ENCODE peak calls at places on chromosome 7, in nine cellular contexts. One of them, this sample, is unnamed.
A peak's percentile ranks its signal among the peaks of the same experiment; 100 is the strongest.

GRCh38 chr7:146655928-146656797 is 539.6 kb downstream of the CNTNAP2 start:
- DNase-seq in effector CD8-positive, alpha-beta T cell: no peak
- DNase-seq in PC-3: peak; percentile 55
- DNase-seq in cardiac muscle cell: no peak
- DNase-seq in MCF 10A: no peak
- DNase-seq in ELF-1: no peak
- DNase-seq in ACHN: no peak
- DNase-seq in non-pigmented ciliary epithelial cell: no peak
- DNase-seq in NCI-H1105 treated with DMSO at 0.1 percent for 48 hours: peak; percentile 98
- DNase-seq in this sample: no peak

GRCh38 chr7:93799750-93800357 is 90.7 kb downstream of the TFPI2 start:
- DNase-seq in ACHN: peak; percentile 55
- DNase-seq in non-pigmented ciliary epithelial cell: no peak
- DNase-seq in effector CD8-positive, alpha-beta T cell: no peak
- DNase-seq in ELF-1: no peak
- DNase-seq in cardiac muscle cell: peak; percentile 55
- DNase-seq in PC-3: peak; percentile 51
- DNase-seq in MCF 10A: peak; percentile 34
- DNase-seq in NCI-H1105 treated with DMSO at 0.1 percent for 48 hours: no peak
- DNase-seq in this sample: no peak

GRCh38 chr7:100859856-100860255 is 7.3 kb upstream of the TRIP6 start:
- DNase-seq in cardiac muscle cell: no peak
- DNase-seq in non-pigmented ciliary epithelial cell: no peak
- DNase-seq in effector CD8-positive, alpha-beta T cell: no peak
- DNase-seq in NCI-H1105 treated with DMSO at 0.1 percent for 48 hours: no peak
- DNase-seq in ACHN: no peak
- DNase-seq in MCF 10A: no peak
- DNase-seq in ELF-1: no peak
- DNase-seq in PC-3: no peak
- DNase-seq in this sample: no peak

GRCh38 chr7:39539816-39540215 is 26.4 kb upstream of the YAE1 start:
- DNase-seq in ACHN: no peak
- DNase-seq in ELF-1: peak; percentile 21
- DNase-seq in effector CD8-positive, alpha-beta T cell: no peak
- DNase-seq in NCI-H1105 treated with DMSO at 0.1 percent for 48 hours: no peak
- DNase-seq in MCF 10A: no peak
- DNase-seq in cardiac muscle cell: no peak
- DNase-seq in non-pigmented ciliary epithelial cell: no peak
- DNase-seq in PC-3: no peak
- DNase-seq in this sample: no peak

GRCh38 chr7:55641811-55642210 is 69.5 kb upstream of the VOPP1 start:
- DNase-seq in ACHN: no peak
- DNase-seq in MCF 10A: no peak
- DNase-seq in effector CD8-positive, alpha-beta T cell: no peak
- DNase-seq in PC-3: peak; percentile 21
- DNase-seq in non-pigmented ciliary epithelial cell: no peak
- DNase-seq in cardiac muscle cell: no peak
- DNase-seq in ELF-1: no peak
- DNase-seq in NCI-H1105 treated with DMSO at 0.1 percent for 48 hours: no peak
- DNase-seq in this sample: no peak

GRCh38 chr7:16630654-16631053 is 14.9 kb downstream of the ANKMY2 start:
- DNase-seq in cardiac muscle cell: no peak
- DNase-seq in PC-3: no peak
- DNase-seq in ACHN: no peak
- DNase-seq in non-pigmented ciliary epithelial cell: no peak
- DNase-seq in ELF-1: peak; percentile 34
- DNase-seq in effector CD8-positive, alpha-beta T cell: no peak
- DNase-seq in MCF 10A: no peak
- DNase-seq in NCI-H1105 treated with DMSO at 0.1 percent for 48 hours: no peak
- DNase-seq in this sample: no peak

GRCh38 chr7:100210803-100211202 is 8.9 kb upstream of the PVRIG start:
- DNase-seq in non-pigmented ciliary epithelial cell: no peak
- DNase-seq in MCF 10A: no peak
- DNase-seq in effector CD8-positive, alpha-beta T cell: no peak
- DNase-seq in PC-3: no peak
- DNase-seq in ELF-1: no peak
- DNase-seq in cardiac muscle cell: no peak
- DNase-seq in NCI-H1105 treated with DMSO at 0.1 percent for 48 hours: no peak
- DNase-seq in ACHN: no peak
- DNase-seq in this sample: no peak

GRCh38 chr7:124671976-124672375 is 93.6 kb downstream of the GPR37 start:
- DNase-seq in cardiac muscle cell: no peak
- DNase-seq in effector CD8-positive, alpha-beta T cell: no peak
- DNase-seq in NCI-H1105 treated with DMSO at 0.1 percent for 48 hours: peak; percentile 56
- DNase-seq in non-pigmented ciliary epithelial cell: no peak
- DNase-seq in PC-3: peak; percentile 27
- DNase-seq in ACHN: no peak
- DNase-seq in ELF-1: no peak
- DNase-seq in MCF 10A: peak; percentile 72
- DNase-seq in this sample: no peak

GRCh38 chr7:23852988-23853387 is 143.0 kb downstream of the STK31 start:
- DNase-seq in NCI-H1105 treated with DMSO at 0.1 percent for 48 hours: no peak
- DNase-seq in PC-3: no peak
- DNase-seq in ACHN: no peak
- DNase-seq in cardiac muscle cell: peak; percentile 6
- DNase-seq in non-pigmented ciliary epithelial cell: no peak
- DNase-seq in ELF-1: no peak
- DNase-seq in MCF 10A: no peak
- DNase-seq in effector CD8-positive, alpha-beta T cell: no peak
- DNase-seq in this sample: no peak

GRCh38 chr7:38169862-38170261 is 8.2 kb upstream of the STARD3NL start:
- DNase-seq in MCF 10A: peak; percentile 54
- DNase-seq in cardiac muscle cell: peak; percentile 45
- DNase-seq in effector CD8-positive, alpha-beta T cell: no peak
- DNase-seq in ACHN: peak; percentile 72
- DNase-seq in non-pigmented ciliary epithelial cell: peak; percentile 45
- DNase-seq in ELF-1: no peak
- DNase-seq in PC-3: peak; percentile 81
- DNase-seq in NCI-H1105 treated with DMSO at 0.1 percent for 48 hours: no peak
- DNase-seq in this sample: no peak

GRCh38 chr7:76023002-76023401 is 24.8 kb downstream of the STYXL1 start:
- DNase-seq in PC-3: no peak
- DNase-seq in MCF 10A: no peak
- DNase-seq in non-pigmented ciliary epithelial cell: no peak
- DNase-seq in effector CD8-positive, alpha-beta T cell: no peak
- DNase-seq in NCI-H1105 treated with DMSO at 0.1 percent for 48 hours: no peak
- DNase-seq in ELF-1: no peak
- DNase-seq in ACHN: no peak
- DNase-seq in cardiac muscle cell: no peak
- DNase-seq in this sample: no peak

GRCh38 chr7:105141068-105141467 is 127.1 kb downstream of the KMT2E start:
- DNase-seq in ACHN: peak; percentile 44
- DNase-seq in ELF-1: peak; percentile 56
- DNase-seq in non-pigmented ciliary epithelial cell: no peak
- DNase-seq in NCI-H1105 treated with DMSO at 0.1 percent for 48 hours: peak; percentile 31
- DNase-seq in MCF 10A: peak; percentile 18
- DNase-seq in cardiac muscle cell: peak; percentile 60
- DNase-seq in PC-3: peak; percentile 27
- DNase-seq in effector CD8-positive, alpha-beta T cell: no peak
- DNase-seq in this sample: no peak

GRCh38 chr7:101163281-101164070 is 1.9 kb downstream of the VGF start:
- DNase-seq in effector CD8-positive, alpha-beta T cell: no peak
- DNase-seq in ACHN: peak; percentile 89
- DNase-seq in PC-3: peak; percentile 47
- DNase-seq in NCI-H1105 treated with DMSO at 0.1 percent for 48 hours: peak; percentile 54
- DNase-seq in MCF 10A: peak; percentile 66
- DNase-seq in cardiac muscle cell: no peak
- DNase-seq in non-pigmented ciliary epithelial cell: no peak
- DNase-seq in ELF-1: peak; percentile 75
- DNase-seq in this sample: no peak

GRCh38 chr7:22572937-22573336 is 72.9 kb upstream of the STEAP1B start:
- DNase-seq in PC-3: peak; percentile 98
- DNase-seq in effector CD8-positive, alpha-beta T cell: no peak
- DNase-seq in cardiac muscle cell: no peak
- DNase-seq in ACHN: peak; percentile 47
- DNase-seq in ELF-1: peak; percentile 82
- DNase-seq in non-pigmented ciliary epithelial cell: peak; percentile 96
- DNase-seq in MCF 10A: peak; percentile 28
- DNase-seq in NCI-H1105 treated with DMSO at 0.1 percent for 48 hours: no peak
- DNase-seq in this sample: no peak

GRCh38 chr7:128247640-128248194 is 6.6 kb downstream of the LEP start:
- DNase-seq in PC-3: peak; percentile 40
- DNase-seq in cardiac muscle cell: peak; percentile 52
- DNase-seq in ACHN: peak; percentile 38
- DNase-seq in MCF 10A: peak; percentile 58
- DNase-seq in ELF-1: no peak
- DNase-seq in NCI-H1105 treated with DMSO at 0.1 percent for 48 hours: no peak
- DNase-seq in non-pigmented ciliary epithelial cell: no peak
- DNase-seq in effector CD8-positive, alpha-beta T cell: no peak
- DNase-seq in this sample: no peak

GRCh38 chr7:55280031-55280454 is 85.1 kb upstream of the LANCL2 start:
- DNase-seq in ACHN: peak; percentile 86
- DNase-seq in non-pigmented ciliary epithelial cell: no peak
- DNase-seq in ELF-1: peak; percentile 84
- DNase-seq in MCF 10A: peak; percentile 74
- DNase-seq in effector CD8-positive, alpha-beta T cell: peak; percentile 24
- DNase-seq in PC-3: peak; percentile 83
- DNase-seq in NCI-H1105 treated with DMSO at 0.1 percent for 48 hours: peak; percentile 70
- DNase-seq in cardiac muscle cell: peak; percentile 81
- DNase-seq in this sample: no peak

GRCh38 chr7:137951700-137952099 is 50.2 kb downstream of the CREB3L2 start:
- DNase-seq in non-pigmented ciliary epithelial cell: no peak
- DNase-seq in PC-3: no peak
- DNase-seq in MCF 10A: no peak
- DNase-seq in NCI-H1105 treated with DMSO at 0.1 percent for 48 hours: no peak
- DNase-seq in effector CD8-positive, alpha-beta T cell: no peak
- DNase-seq in ACHN: no peak
- DNase-seq in ELF-1: no peak
- DNase-seq in cardiac muscle cell: no peak
- DNase-seq in this sample: no peak

GRCh38 chr7:138116156-138116555 is 39.9 kb downstream of the AKR1D1 start:
- DNase-seq in MCF 10A: peak; percentile 39
- DNase-seq in ACHN: peak; percentile 72
- DNase-seq in NCI-H1105 treated with DMSO at 0.1 percent for 48 hours: no peak
- DNase-seq in effector CD8-positive, alpha-beta T cell: no peak
- DNase-seq in cardiac muscle cell: peak; percentile 92
- DNase-seq in non-pigmented ciliary epithelial cell: peak; percentile 73
- DNase-seq in PC-3: peak; percentile 68
- DNase-seq in ELF-1: peak; percentile 72
- DNase-seq in this sample: peak; percentile 91

GRCh38 chr7:156691764-156692163 is 51.2 kb downstream of the RNF32 start:
- DNase-seq in PC-3: no peak
- DNase-seq in cardiac muscle cell: no peak
- DNase-seq in MCF 10A: no peak
- DNase-seq in ACHN: no peak
- DNase-seq in non-pigmented ciliary epithelial cell: no peak
- DNase-seq in NCI-H1105 treated with DMSO at 0.1 percent for 48 hours: no peak
- DNase-seq in effector CD8-positive, alpha-beta T cell: no peak
- DNase-seq in ELF-1: no peak
- DNase-seq in this sample: no peak

GRCh38 chr7:15424468-15424867 is 137.3 kb downstream of the AGMO start:
- DNase-seq in cardiac muscle cell: no peak
- DNase-seq in non-pigmented ciliary epithelial cell: no peak
- DNase-seq in PC-3: no peak
- DNase-seq in effector CD8-positive, alpha-beta T cell: no peak
- DNase-seq in ACHN: no peak
- DNase-seq in NCI-H1105 treated with DMSO at 0.1 percent for 48 hours: no peak
- DNase-seq in MCF 10A: no peak
- DNase-seq in ELF-1: no peak
- DNase-seq in this sample: no peak

GRCh38 chr7:29588900-29589696 is 25.5 kb downstream of the PRR15 start:
- DNase-seq in ACHN: peak; percentile 52
- DNase-seq in non-pigmented ciliary epithelial cell: no peak
- DNase-seq in NCI-H1105 treated with DMSO at 0.1 percent for 48 hours: peak; percentile 32
- DNase-seq in PC-3: peak; percentile 65
- DNase-seq in ELF-1: peak; percentile 55
- DNase-seq in cardiac muscle cell: peak; percentile 61
- DNase-seq in effector CD8-positive, alpha-beta T cell: no peak
- DNase-seq in MCF 10A: peak; percentile 58
- DNase-seq in this sample: no peak

GRCh38 chr7:50265968-50266694 is 38.4 kb upstream of the IKZF1 start:
- DNase-seq in ACHN: no peak
- DNase-seq in non-pigmented ciliary epithelial cell: no peak
- DNase-seq in PC-3: no peak
- DNase-seq in effector CD8-positive, alpha-beta T cell: no peak
- DNase-seq in MCF 10A: no peak
- DNase-seq in NCI-H1105 treated with DMSO at 0.1 percent for 48 hours: no peak
- DNase-seq in cardiac muscle cell: no peak
- DNase-seq in ELF-1: no peak
- DNase-seq in this sample: no peak

GRCh38 chr7:35820858-35821257 is 20.0 kb downstream of the SEPTIN7 start:
- DNase-seq in PC-3: no peak
- DNase-seq in ELF-1: peak; percentile 11
- DNase-seq in cardiac muscle cell: no peak
- DNase-seq in NCI-H1105 treated with DMSO at 0.1 percent for 48 hours: no peak
- DNase-seq in MCF 10A: no peak
- DNase-seq in effector CD8-positive, alpha-beta T cell: no peak
- DNase-seq in ACHN: no peak
- DNase-seq in non-pigmented ciliary epithelial cell: no peak
- DNase-seq in this sample: no peak

GRCh38 chr7:5414876-5415275 is 8.8 kb downstream of the TNRC18 start:
- DNase-seq in effector CD8-positive, alpha-beta T cell: no peak
- DNase-seq in cardiac muscle cell: no peak
- DNase-seq in ACHN: no peak
- DNase-seq in non-pigmented ciliary epithelial cell: no peak
- DNase-seq in PC-3: no peak
- DNase-seq in ELF-1: peak; percentile 79
- DNase-seq in MCF 10A: no peak
- DNase-seq in NCI-H1105 treated with DMSO at 0.1 percent for 48 hours: no peak
- DNase-seq in this sample: no peak

GRCh38 chr7:105745681-105746330 is 130.6 kb downstream of the ATXN7L1 start:
- DNase-seq in NCI-H1105 treated with DMSO at 0.1 percent for 48 hours: no peak
- DNase-seq in MCF 10A: no peak
- DNase-seq in effector CD8-positive, alpha-beta T cell: no peak
- DNase-seq in non-pigmented ciliary epithelial cell: no peak
- DNase-seq in ELF-1: peak; percentile 44
- DNase-seq in cardiac muscle cell: no peak
- DNase-seq in ACHN: no peak
- DNase-seq in PC-3: no peak
- DNase-seq in this sample: no peak

GRCh38 chr7:159026271-159027047 is 118.2 kb downstream of the VIPR2 start:
- DNase-seq in cardiac muscle cell: no peak
- DNase-seq in NCI-H1105 treated with DMSO at 0.1 percent for 48 hours: no peak
- DNase-seq in PC-3: no peak
- DNase-seq in ELF-1: peak; percentile 52
- DNase-seq in effector CD8-positive, alpha-beta T cell: no peak
- DNase-seq in non-pigmented ciliary epithelial cell: no peak
- DNase-seq in MCF 10A: no peak
- DNase-seq in ACHN: no peak
- DNase-seq in this sample: no peak

GRCh38 chr7:132187869-132188789 is 388.1 kb downstream of the PLXNA4 start:
- DNase-seq in effector CD8-positive, alpha-beta T cell: no peak
- DNase-seq in NCI-H1105 treated with DMSO at 0.1 percent for 48 hours: no peak
- DNase-seq in PC-3: no peak
- DNase-seq in non-pigmented ciliary epithelial cell: no peak
- DNase-seq in MCF 10A: no peak
- DNase-seq in ACHN: no peak
- DNase-seq in ELF-1: peak; percentile 87
- DNase-seq in cardiac muscle cell: no peak
- DNase-seq in this sample: no peak

GRCh38 chr7:112204776-112205347 is 1.3 kb downstream of the DOCK4 start:
- DNase-seq in ACHN: peak; percentile 43
- DNase-seq in ELF-1: no peak
- DNase-seq in NCI-H1105 treated with DMSO at 0.1 percent for 48 hours: peak; percentile 29
- DNase-seq in non-pigmented ciliary epithelial cell: no peak
- DNase-seq in MCF 10A: peak; percentile 35
- DNase-seq in effector CD8-positive, alpha-beta T cell: no peak
- DNase-seq in cardiac muscle cell: peak; percentile 25
- DNase-seq in PC-3: peak; percentile 34
- DNase-seq in this sample: no peak

GRCh38 chr7:1569016-1569415 is 816 bp downstream of the PSMG3 start:
- DNase-seq in PC-3: peak; percentile 62
- DNase-seq in ACHN: peak; percentile 29
- DNase-seq in ELF-1: no peak
- DNase-seq in non-pigmented ciliary epithelial cell: no peak
- DNase-seq in NCI-H1105 treated with DMSO at 0.1 percent for 48 hours: no peak
- DNase-seq in effector CD8-positive, alpha-beta T cell: no peak
- DNase-seq in MCF 10A: peak; percentile 62
- DNase-seq in cardiac muscle cell: peak; percentile 27
- DNase-seq in this sample: no peak

GRCh38 chr7:159001811-159002210 is 142.9 kb downstream of the VIPR2 start:
- DNase-seq in cardiac muscle cell: no peak
- DNase-seq in effector CD8-positive, alpha-beta T cell: no peak
- DNase-seq in ACHN: no peak
- DNase-seq in MCF 10A: no peak
- DNase-seq in ELF-1: no peak
- DNase-seq in PC-3: no peak
- DNase-seq in non-pigmented ciliary epithelial cell: no peak
- DNase-seq in NCI-H1105 treated with DMSO at 0.1 percent for 48 hours: no peak
- DNase-seq in this sample: no peak